ENCODE peak calls at places on chromosomes 1 and 21, in nine cellular contexts. J is fibroblast of pulmonary artery, D is Peyer's patch, H is left lung, B is RWPE2, L is cardiac muscle cell, I is AG09309, K is DND-41, Z is epithelial cell of esophagus. Y is an unnamed sample.

GRCh38 chr21:36156815-36157670 is at the start of gene DOP1B:
- DNase-seq in L (no peak), K (peak), D (peak), H (peak), I (no peak), J (no peak), Z (peak), B (no peak), Y (no peak)

GRCh38 chr21:33317226-33317625 is 7.5 kb upstream of the IFNAR1 start:
- DNase-seq in B (no peak), K (no peak), Z (no peak), L (no peak), D (no peak), J (peak), I (no peak), H (no peak), Y (no peak)

GRCh38 chr1:74522143-74522542 is 9.7 kb upstream of the LRRC53 start:
- DNase-seq in L (peak), I (no peak), Z (peak), K (no peak), B (no peak), H (no peak), J (no peak), D (no peak), Y (no peak)

GRCh38 chr1:114597949-114598348 is 16.5 kb upstream of the BCAS2 start:
- DNase-seq in L (no peak), H (no peak), D (no peak), K (no peak), J (peak), I (no peak), B (no peak), Z (no peak), Y (no peak)

GRCh38 chr21:43906585-43907370 is 41.8 kb downstream of the AGPAT3 start:
- DNase-seq in I (no peak), B (no peak), K (no peak), Z (no peak), D (no peak), H (peak), J (no peak), L (no peak), Y (no peak)

GRCh38 chr1:29122987-29123870 is 474 bp downstream of the TMEM200B start:
- DNase-seq in H (peak), K (no peak), Z (no peak), B (no peak), J (peak), I (no peak), D (no peak), L (peak), Y (no peak)

GRCh38 chr1:110339427-110340206 is 440 bp downstream of the RBM15 start:
- DNase-seq in L (peak), B (no peak), Z (peak), K (peak), I (no peak), J (peak), D (peak), H (peak), Y (peak)

GRCh38 chr1:163137556-163138265 is 65.0 kb downstream of the RGS5 start:
- DNase-seq in I (no peak), K (no peak), D (no peak), H (no peak), B (no peak), L (no peak), Z (no peak), J (no peak), Y (no peak)

GRCh38 chr1:23777979-23778814 is at the start of gene PITHD1:
- DNase-seq in L (peak), I (no peak), J (peak), K (peak), B (peak), H (peak), Z (peak), D (peak), Y (peak)

GRCh38 chr1:151361883-151362282 is 10.6 kb downstream of the SELENBP1 start:
- DNase-seq in I (no peak), L (no peak), J (no peak), K (no peak), Z (no peak), D (no peak), H (no peak), B (no peak), Y (no peak)
- TF ChIP-seq CTCF in I (no peak), L (no peak), J (no peak), K (no peak), Z (no peak), D (no peak), H (no peak), B (no peak), Y (no peak)

GRCh38 chr1:102724741-102725140 is 383.6 kb downstream of the COL11A1 start:
- DNase-seq in K (no peak), D (no peak), B (no peak), Z (no peak), H (no peak), L (no peak), I (no peak), J (no peak), Y (no peak)
- H3K4me3 ChIP-seq in K (no peak), D (no peak), B (no peak), Z (no peak), H (no peak), L (no peak), I (no peak), J (no peak), Y (no peak)

GRCh38 chr1:243413431-243414151 is 157.8 kb downstream of the SDCCAG8 start:
- DNase-seq in B (no peak), L (no peak), Z (no peak), H (no peak), K (no peak), J (no peak), I (no peak), D (no peak), Y (peak)

GRCh38 chr1:243411472-243411871 is 155.6 kb downstream of the SDCCAG8 start:
- DNase-seq in K (no peak), B (no peak), Z (no peak), J (no peak), H (no peak), L (no peak), I (no peak), D (no peak), Y (no peak)

GRCh38 chr1:243408479-243408878 is 152.6 kb downstream of the SDCCAG8 start:
- DNase-seq in H (no peak), K (no peak), J (no peak), L (no peak), I (no peak), B (no peak), Z (no peak), D (no peak), Y (no peak)

GRCh38 chr1:243407284-243408018 is 151.6 kb downstream of the SDCCAG8 start:
- DNase-seq in Z (peak), H (no peak), I (peak), K (no peak), B (no peak), D (no peak), L (no peak), J (peak), Y (no peak)

DNA sequence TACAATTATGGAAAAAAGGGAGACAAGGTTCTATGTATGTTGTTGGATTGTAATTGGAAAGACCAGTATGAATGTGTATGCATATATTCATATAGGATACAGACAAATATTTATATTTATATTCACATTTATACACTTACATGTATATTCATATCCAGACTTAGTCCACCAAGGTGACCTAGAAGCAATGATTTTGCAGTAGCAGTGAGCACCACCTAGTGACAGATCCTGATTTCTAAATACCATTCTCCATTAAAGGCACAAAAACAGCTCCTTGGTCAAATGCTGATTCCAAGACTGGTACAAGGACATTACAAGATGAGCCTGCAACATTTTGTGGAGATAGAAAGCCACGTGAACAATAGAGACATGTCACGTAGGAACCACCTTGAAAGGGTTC is 153.4 kb downstream of the SDCCAG8 start:
- DNase-seq in I (no peak), H (no peak), D (no peak), B (no peak), L (no peak), K (no peak), J (peak), Z (no peak), Y (peak)
- TF ChIP-seq CTCF in I (peak), H (no peak), D (no peak), B (no peak), L (peak), K (peak), J (peak), Z (no peak), Y (peak)

DNA sequence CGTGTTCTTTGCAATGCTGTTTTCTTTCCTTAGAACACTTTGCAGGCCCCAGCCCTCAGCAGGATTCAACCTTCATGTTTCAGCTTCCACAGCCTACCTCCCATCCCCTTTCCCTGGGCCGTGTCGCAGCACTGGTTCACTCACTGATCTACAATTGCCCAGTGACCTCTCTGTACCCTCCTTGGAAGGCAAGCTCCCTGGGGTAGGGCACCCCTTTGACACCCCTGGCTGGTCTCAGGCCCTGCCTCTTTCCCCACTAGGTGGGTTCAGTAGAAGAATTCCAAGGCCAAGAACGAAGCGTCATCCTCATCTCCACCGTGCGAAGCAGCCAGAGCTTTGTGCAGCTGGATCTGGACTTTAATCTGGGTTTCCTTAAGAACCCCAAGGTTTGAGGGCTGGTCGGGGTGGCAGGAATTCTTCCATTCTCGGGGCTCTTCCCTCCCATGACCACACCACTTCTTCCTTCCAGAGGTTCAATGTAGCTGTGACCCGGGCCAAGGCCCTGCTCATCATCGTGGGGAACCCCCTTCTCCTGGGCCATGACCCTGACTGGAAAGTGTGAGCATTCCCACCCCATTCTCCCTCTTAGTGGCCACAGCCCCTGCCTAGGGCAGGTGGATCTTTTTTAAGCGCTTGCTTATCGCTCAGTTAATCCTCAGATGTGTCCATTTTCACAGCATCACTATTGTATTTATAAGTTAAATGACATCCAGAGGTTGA is 7.3 kb downstream of the RHOC start:
- DNase-seq in K (no peak), J (no peak), H (no peak), I (no peak), Z (no peak), D (peak), B (no peak), L (no peak), Y (no peak)
- H3K4me3 ChIP-seq in K (no peak), J (no peak), H (no peak), I (no peak), Z (no peak), D (no peak), B (no peak), L (no peak), Y (no peak)

Y was measured in GM12865.